ENCODE peak calls at places on chromosome 20, in nine cellular contexts. One of them, this sample, is unnamed.

GRCh38 chr20:63258826-63259225 is 4.6 kb upstream of the NKAIN4 start:
- DNase-seq in A549: no peak
- DNase-seq in upper lobe of left lung: no peak
- DNase-seq in sigmoid colon: no peak
- DNase-seq in H1: no peak
- DNase-seq in stomach: no peak
- DNase-seq in ovary: no peak
- DNase-seq in tibial nerve: no peak
- DNase-seq in K562: no peak
- DNase-seq in this sample: no peak

GRCh38 chr20:17480696-17481095 is 50.5 kb downstream of the BFSP1 start:
- DNase-seq in A549: no peak
- DNase-seq in upper lobe of left lung: no peak
- DNase-seq in sigmoid colon: no peak
- DNase-seq in H1: no peak
- DNase-seq in stomach: no peak
- DNase-seq in ovary: no peak
- DNase-seq in tibial nerve: no peak
- DNase-seq in K562: no peak
- DNase-seq in this sample: no peak

GRCh38 chr20:46563170-46563847 is 12.9 kb upstream of the OCSTAMP start:
- DNase-seq in A549: no peak
- DNase-seq in upper lobe of left lung: no peak
- DNase-seq in sigmoid colon: no peak
- DNase-seq in H1: no peak
- DNase-seq in stomach: no peak
- DNase-seq in ovary: peak; percentile 38
- DNase-seq in tibial nerve: no peak
- DNase-seq in K562: peak; percentile 28
- DNase-seq in this sample: no peak

GRCh38 chr20:23492292-23492691 is 1.4 kb downstream of the CST8 start:
- DNase-seq in A549: no peak
- DNase-seq in upper lobe of left lung: no peak
- DNase-seq in sigmoid colon: no peak
- DNase-seq in H1: no peak
- DNase-seq in stomach: no peak
- DNase-seq in ovary: no peak
- DNase-seq in tibial nerve: no peak
- DNase-seq in K562: no peak
- DNase-seq in this sample: no peak

GRCh38 chr20:59526242-59527225 is 77.8 kb upstream of the PHACTR3 start:
- DNase-seq in A549: peak; percentile 22
- DNase-seq in upper lobe of left lung: no peak
- DNase-seq in sigmoid colon: no peak
- DNase-seq in H1: no peak
- DNase-seq in stomach: no peak
- DNase-seq in ovary: no peak
- DNase-seq in tibial nerve: no peak
- DNase-seq in K562: no peak
- DNase-seq in this sample: no peak

GRCh38 chr20:64179805-64180204 is 15.6 kb downstream of the MYT1 start:
- DNase-seq in A549: no peak
- DNase-seq in upper lobe of left lung: no peak
- DNase-seq in sigmoid colon: no peak
- DNase-seq in H1: no peak
- DNase-seq in stomach: no peak
- DNase-seq in ovary: no peak
- DNase-seq in tibial nerve: no peak
- DNase-seq in K562: no peak
- DNase-seq in this sample: no peak

GRCh38 chr20:1440024-1440423 is 26.6 kb downstream of the NSFL1C start:
- DNase-seq in A549: no peak
- DNase-seq in upper lobe of left lung: no peak
- DNase-seq in sigmoid colon: no peak
- DNase-seq in H1: peak; percentile 50
- DNase-seq in stomach: no peak
- DNase-seq in ovary: no peak
- DNase-seq in tibial nerve: no peak
- DNase-seq in K562: peak; percentile 61
- DNase-seq in this sample: no peak

GRCh38 chr20:61609461-61609860 is 357.4 kb downstream of the CDH4 start:
- DNase-seq in A549: no peak
- DNase-seq in upper lobe of left lung: no peak
- DNase-seq in sigmoid colon: no peak
- DNase-seq in H1: no peak
- DNase-seq in stomach: no peak
- DNase-seq in ovary: no peak
- DNase-seq in tibial nerve: no peak
- DNase-seq in K562: no peak
- DNase-seq in this sample: no peak

GRCh38 chr20:37468886-37469285 is 52.2 kb upstream of the NNAT start:
- DNase-seq in A549: no peak
- DNase-seq in upper lobe of left lung: no peak
- DNase-seq in sigmoid colon: no peak
- DNase-seq in H1: no peak
- DNase-seq in stomach: no peak
- DNase-seq in ovary: no peak
- DNase-seq in tibial nerve: no peak
- DNase-seq in K562: no peak
- DNase-seq in this sample: no peak

GRCh38 chr20:51641866-51642265 is 99.3 kb upstream of the NFATC2 start:
- DNase-seq in A549: no peak
- DNase-seq in upper lobe of left lung: no peak
- DNase-seq in sigmoid colon: no peak
- DNase-seq in H1: no peak
- DNase-seq in stomach: no peak
- DNase-seq in ovary: no peak
- DNase-seq in tibial nerve: no peak
- DNase-seq in K562: no peak
- DNase-seq in this sample: no peak

GRCh38 chr20:13205848-13206434 is 15.1 kb upstream of the ISM1 start:
- DNase-seq in A549: no peak
- DNase-seq in upper lobe of left lung: no peak
- DNase-seq in sigmoid colon: no peak
- DNase-seq in H1: no peak
- DNase-seq in stomach: no peak
- DNase-seq in ovary: no peak
- DNase-seq in tibial nerve: no peak
- DNase-seq in K562: no peak
- DNase-seq in this sample: no peak

GRCh38 chr20:52118696-52119095 is 72.9 kb downstream of the ZFP64 start:
- DNase-seq in A549: no peak
- DNase-seq in upper lobe of left lung: no peak
- DNase-seq in sigmoid colon: no peak
- DNase-seq in H1: no peak
- DNase-seq in stomach: no peak
- DNase-seq in ovary: no peak
- DNase-seq in tibial nerve: no peak
- DNase-seq in K562: no peak
- DNase-seq in this sample: no peak

GRCh38 chr20:3406481-3407425 is 716 bp downstream of the DNAAF9 start:
- DNase-seq in A549: peak; percentile 64
- DNase-seq in upper lobe of left lung: peak; percentile 36
- DNase-seq in sigmoid colon: peak; percentile 80
- DNase-seq in H1: no peak
- DNase-seq in stomach: peak; percentile 34
- DNase-seq in ovary: peak; percentile 42
- DNase-seq in tibial nerve: no peak
- DNase-seq in K562: peak; percentile 38
- DNase-seq in this sample: peak; percentile 21

GRCh38 chr20:32450484-32451061 is 92.4 kb downstream of the ASXL1 start:
- DNase-seq in A549: no peak
- DNase-seq in upper lobe of left lung: no peak
- DNase-seq in sigmoid colon: no peak
- DNase-seq in H1: no peak
- DNase-seq in stomach: no peak
- DNase-seq in ovary: no peak
- DNase-seq in tibial nerve: no peak
- DNase-seq in K562: no peak
- DNase-seq in this sample: no peak

GRCh38 chr20:43842126-43843020 is 72.3 kb upstream of the TOX2 start:
- DNase-seq in A549: no peak
- DNase-seq in upper lobe of left lung: peak; percentile 12
- DNase-seq in sigmoid colon: peak; percentile 48
- DNase-seq in H1: no peak
- DNase-seq in stomach: no peak
- DNase-seq in ovary: no peak
- DNase-seq in tibial nerve: no peak
- DNase-seq in K562: no peak
- DNase-seq in this sample: no peak

GRCh38 chr20:43844778-43845614 is 69.7 kb upstream of the TOX2 start:
- DNase-seq in A549: no peak
- DNase-seq in upper lobe of left lung: peak; percentile 27
- DNase-seq in sigmoid colon: peak; percentile 20
- DNase-seq in H1: no peak
- DNase-seq in stomach: no peak
- DNase-seq in ovary: no peak
- DNase-seq in tibial nerve: no peak
- DNase-seq in K562: no peak
- DNase-seq in this sample: no peak

GRCh38 chr20:43843965-43844660 is 70.5 kb upstream of the TOX2 start:
- DNase-seq in A549: no peak
- DNase-seq in upper lobe of left lung: peak; percentile 9
- DNase-seq in sigmoid colon: peak; percentile 40
- DNase-seq in H1: no peak
- DNase-seq in stomach: no peak
- DNase-seq in ovary: no peak
- DNase-seq in tibial nerve: no peak
- DNase-seq in K562: no peak
- DNase-seq in this sample: no peak

GRCh38 chr20:43840382-43841070 is 74.1 kb upstream of the TOX2 start:
- DNase-seq in A549: peak; percentile 80
- DNase-seq in upper lobe of left lung: no peak
- DNase-seq in sigmoid colon: peak; percentile 25
- DNase-seq in H1: peak; percentile 21
- DNase-seq in stomach: no peak
- DNase-seq in ovary: no peak
- DNase-seq in tibial nerve: no peak
- DNase-seq in K562: peak; percentile 59
- DNase-seq in this sample: peak; percentile 13

DNA sequence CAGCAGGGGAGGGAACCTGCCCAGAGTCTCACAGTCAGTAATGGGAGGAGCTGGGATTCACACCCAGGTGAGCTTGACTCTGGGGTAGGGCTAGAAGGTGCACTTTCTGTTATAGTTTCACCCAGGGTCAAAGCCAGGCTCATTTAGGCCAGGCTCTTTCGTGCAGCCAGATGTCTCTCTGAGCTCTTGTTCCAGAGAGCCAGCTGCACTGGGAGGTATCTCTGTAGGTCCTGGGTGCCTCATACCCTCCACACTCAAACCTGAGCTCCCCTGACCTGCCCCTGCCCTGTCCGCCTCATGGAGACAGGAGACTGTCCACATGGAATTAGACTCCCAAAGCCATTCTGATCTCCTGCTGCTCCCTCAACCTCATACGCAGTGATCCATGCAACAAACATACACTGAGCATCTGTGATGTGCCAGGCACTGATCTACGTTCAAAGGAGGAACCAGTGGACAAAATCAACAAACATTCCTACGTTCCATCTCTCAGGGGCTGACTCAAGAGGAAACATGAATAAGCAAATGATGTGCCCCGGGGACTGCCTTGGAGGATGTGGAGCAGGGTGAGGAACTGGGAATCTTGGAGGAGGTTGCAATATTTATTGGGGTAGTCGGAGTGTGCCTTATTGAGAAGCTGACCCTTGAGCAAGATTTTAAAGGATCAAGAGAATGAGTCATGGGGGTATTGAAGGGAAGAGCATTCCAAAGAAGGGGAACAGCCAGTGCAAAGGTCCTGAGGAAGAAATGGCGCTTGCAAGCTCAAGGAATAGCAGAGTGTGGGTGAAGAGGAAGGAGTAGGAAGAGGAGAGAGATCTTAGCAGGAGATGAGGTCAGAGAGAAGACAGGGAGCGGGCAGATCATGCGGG is 71.3 kb upstream of the TOX2 start:
- DNase-seq in A549: no peak
- DNase-seq in upper lobe of left lung: peak; percentile 8
- DNase-seq in sigmoid colon: peak; percentile 13
- DNase-seq in H1: no peak
- DNase-seq in stomach: no peak
- DNase-seq in ovary: no peak
- DNase-seq in tibial nerve: no peak
- DNase-seq in K562: no peak
- DNase-seq in this sample: no peak
- TF ChIP-seq EP300 in A549: peak; percentile 9
- TF ChIP-seq EP300 in upper lobe of left lung: no peak
- TF ChIP-seq EP300 in sigmoid colon: no peak
- TF ChIP-seq EP300 in H1: no peak
- TF ChIP-seq EP300 in stomach: no peak
- TF ChIP-seq EP300 in ovary: no peak
- TF ChIP-seq EP300 in tibial nerve: no peak
- TF ChIP-seq EP300 in K562: no peak
- TF ChIP-seq EP300 in this sample: no peak

GRCh38 chr20:10728873-10729670 is 55.3 kb upstream of the JAG1 start:
- DNase-seq in A549: no peak
- DNase-seq in upper lobe of left lung: no peak
- DNase-seq in sigmoid colon: no peak
- DNase-seq in H1: no peak
- DNase-seq in stomach: no peak
- DNase-seq in ovary: no peak
- DNase-seq in tibial nerve: no peak
- DNase-seq in K562: no peak
- DNase-seq in this sample: no peak
- H3K4me1 ChIP-seq in A549: peaks cover 13% of the 10 kb centered on the region
- H3K4me1 ChIP-seq in upper lobe of left lung: no peaks in the 10 kb centered on the region
- H3K4me1 ChIP-seq in sigmoid colon: no peaks in the 10 kb centered on the region
- H3K4me1 ChIP-seq in H1: no peaks in the 10 kb centered on the region
- H3K4me1 ChIP-seq in stomach: no peaks in the 10 kb centered on the region
- H3K4me1 ChIP-seq in ovary: no peaks in the 10 kb centered on the region
- H3K4me1 ChIP-seq in tibial nerve: no peaks in the 10 kb centered on the region
- H3K4me1 ChIP-seq in K562: no peaks in the 10 kb centered on the region
- H3K4me1 ChIP-seq in this sample: no peaks in the 10 kb centered on the region

DNA sequence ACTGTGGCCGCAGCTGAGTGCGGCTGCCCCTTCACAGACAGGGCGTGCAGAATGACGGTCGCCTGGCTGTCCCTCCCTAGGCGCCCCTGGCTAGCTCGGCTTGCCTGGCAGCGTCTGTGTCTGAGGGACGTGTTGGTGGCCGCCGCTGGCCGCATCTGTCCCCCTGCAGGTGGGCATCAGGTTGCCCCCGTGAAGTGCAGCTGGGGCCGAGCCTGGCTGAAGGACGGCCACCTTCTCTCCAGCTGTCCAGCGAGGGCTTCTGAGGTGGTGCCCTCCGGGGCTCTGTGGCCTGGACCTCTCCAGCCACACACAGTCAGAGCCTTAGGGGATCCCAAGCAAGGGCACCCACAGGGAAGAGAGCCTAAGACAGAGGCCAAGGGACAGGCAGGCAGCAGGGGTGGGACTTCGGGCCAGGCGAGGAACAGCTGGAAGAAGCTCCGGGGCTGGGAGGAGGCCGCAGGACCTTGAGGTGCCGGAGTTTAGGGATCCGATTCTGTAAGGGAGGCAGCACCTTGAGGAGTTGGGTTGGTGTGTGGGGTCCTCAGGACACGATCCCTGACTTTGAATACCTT is 89.0 kb upstream of the EPB41L1 start:
- DNase-seq in A549: no peak
- DNase-seq in upper lobe of left lung: no peak
- DNase-seq in sigmoid colon: no peak
- DNase-seq in H1: no peak
- DNase-seq in stomach: no peak
- DNase-seq in ovary: no peak
- DNase-seq in tibial nerve: no peak
- DNase-seq in K562: no peak
- DNase-seq in this sample: no peak
- TF ChIP-seq POLR2A in A549: no peak
- TF ChIP-seq POLR2A in upper lobe of left lung: no peak
- TF ChIP-seq POLR2A in sigmoid colon: no peak
- TF ChIP-seq POLR2A in H1: no peak
- TF ChIP-seq POLR2A in stomach: no peak
- TF ChIP-seq POLR2A in ovary: no peak
- TF ChIP-seq POLR2A in tibial nerve: no peak
- TF ChIP-seq POLR2A in K562: no peak
- TF ChIP-seq POLR2A in this sample: no peak

GRCh38 chr20:49697071-49697470 is 16.6 kb downstream of the B4GALT5 start:
- DNase-seq in A549: no peak
- DNase-seq in upper lobe of left lung: peak; percentile 62
- DNase-seq in sigmoid colon: no peak
- DNase-seq in H1: no peak
- DNase-seq in stomach: peak; percentile 72
- DNase-seq in ovary: no peak
- DNase-seq in tibial nerve: no peak
- DNase-seq in K562: no peak
- DNase-seq in this sample: peak; percentile 70
- TF ChIP-seq EP300 in A549: no peak
- TF ChIP-seq EP300 in upper lobe of left lung: no peak
- TF ChIP-seq EP300 in sigmoid colon: no peak
- TF ChIP-seq EP300 in H1: no peak
- TF ChIP-seq EP300 in stomach: no peak
- TF ChIP-seq EP300 in ovary: no peak
- TF ChIP-seq EP300 in tibial nerve: no peak
- TF ChIP-seq EP300 in K562: no peak
- TF ChIP-seq EP300 in this sample: no peak

This sample was measured in transverse colon.